ENCODE peak calls at places on chromosomes 4 and X, in eight cellular contexts. S is NCI-H1105 treated with DMSO at 0.1 percent for 48 hours, Q is naive B cell, H is psoas muscle, V is thoracic aorta, P is COR-L47, Y is Calu3, U is GM03348. L is an unnamed sample.

GRCh38 chr4:48939785-48940184 is 33.2 kb upstream of the OCIAD2 start:
- DNase-seq in S (no peak), Q (no peak), H (no peak), V (no peak), P (no peak), Y (peak), U (peak), L (no peak)

GRCh38 chr4:167234388-167234881 is at the start of gene SPOCK3:
- DNase-seq in S (peak), Q (no peak), H (peak), V (no peak), P (peak), Y (peak), U (peak), L (peak)

GRCh38 chr4:182863501-182863900 is 53.7 kb downstream of the DCTD start:
- DNase-seq in S (peak), Q (no peak), H (no peak), V (no peak), P (peak), Y (no peak), U (no peak), L (no peak)

GRCh38 chr4:128574706-128575105 is 234.8 kb upstream of the JADE1 start:
- DNase-seq in S (peak), Q (peak), H (peak), V (no peak), P (peak), Y (peak), U (peak), L (peak)

GRCh38 chr4:84878090-84878489 is 88.4 kb downstream of the WDFY3 start:
- DNase-seq in S (no peak), Q (no peak), H (no peak), V (no peak), P (no peak), Y (no peak), U (peak), L (peak)

GRCh38 chrX:1361275-1361674 is 24.7 kb downstream of the IL3RA start:
- DNase-seq in S (no peak), Q (no peak), H (no peak), V (no peak), P (no peak), Y (peak), U (no peak), L (no peak)

GRCh38 chrX:53093748-53094583 is at the start of gene KANTR:
- DNase-seq in S (peak), Q (peak), H (peak), V (peak), P (peak), Y (peak), U (peak), L (peak)

GRCh38 chr4:24971192-24971591 is 58.4 kb upstream of the CCDC149 start:
- DNase-seq in S (no peak), Q (no peak), H (no peak), V (no peak), P (peak), Y (peak), U (no peak), L (no peak)

GRCh38 chr4:154328030-154328429 is 163.6 kb downstream of the DCHS2 start:
- DNase-seq in S (no peak), Q (no peak), H (no peak), V (no peak), P (no peak), Y (no peak), U (no peak), L (no peak)

GRCh38 chr4:112063260-112063659 is 82.0 kb upstream of the FAM241A start:
- DNase-seq in S (no peak), Q (no peak), H (no peak), V (no peak), P (no peak), Y (no peak), U (no peak), L (no peak)